ENCODE peak calls at places on chromosomes 13 and 19, in ten cellular contexts. I, X, Q, O, Z, Y, E, C, K and J are unnamed samples.

GRCh38 chr13:111280226-111280625 is 40.2 kb upstream of the TEX29 start:
- DNase-seq in I (no peak), X (no peak), Q (no peak), O (no peak), Z (no peak), Y (no peak), E (no peak), C (no peak), K (no peak), J (no peak)

GRCh38 chr19:41906916-41907680 is 21.2 kb downstream of the ERFL start:
- DNase-seq in I (no peak), X (no peak), Q (no peak), O (no peak), Z (no peak), Y (no peak), E (no peak), C (no peak), K (no peak), J (no peak)

GRCh38 chr13:48975101-48975925 is at the start of gene FNDC3A:
- DNase-seq in I (peak), X (peak), Q (peak), O (peak), Z (peak), Y (peak), E (peak), C (peak), K (no peak), J (peak)

GRCh38 chr13:98563071-98563470 is 13.8 kb downstream of the STK24 start:
- DNase-seq in I (no peak), X (no peak), Q (no peak), O (no peak), Z (peak), Y (no peak), E (no peak), C (no peak), K (no peak), J (no peak)

GRCh38 chr13:50682966-50683365 is 160.5 kb downstream of the DLEU7 start:
- DNase-seq in I (no peak), X (no peak), Q (no peak), O (no peak), Z (no peak), Y (no peak), E (no peak), C (no peak), K (no peak), J (no peak)

GRCh38 chr13:106637519-106637918 is 69.6 kb upstream of the ARGLU1 start:
- DNase-seq in I (no peak), X (no peak), Q (no peak), O (no peak), Z (no peak), Y (no peak), E (no peak), C (no peak), K (no peak), J (no peak)

GRCh38 chr13:83536941-83537340 is 345.3 kb downstream of the SLITRK1 start:
- DNase-seq in I (no peak), X (no peak), Q (no peak), O (no peak), Z (no peak), Y (no peak), E (no peak), C (no peak), K (no peak), J (no peak)

GRCh38 chr13:40665061-40665753 is 1.2 kb downstream of the FOXO1 start:
- DNase-seq in I (peak), X (no peak), Q (peak), O (peak), Z (peak), Y (no peak), E (no peak), C (no peak), K (no peak), J (peak)

GRCh38 chr13:30679483-30680330 is 55.6 kb upstream of the ALOX5AP start:
- DNase-seq in I (no peak), X (peak), Q (no peak), O (no peak), Z (peak), Y (peak), E (no peak), C (peak), K (no peak), J (no peak)

GRCh38 chr13:98664047-98664446 is 87.1 kb upstream of the STK24 start:
- DNase-seq in I (no peak), X (peak), Q (peak), O (no peak), Z (no peak), Y (no peak), E (no peak), C (peak), K (no peak), J (no peak)

GRCh38 chr19:11506101-11506555 is 489 bp upstream of the ZNF653 start:
- DNase-seq in I (no peak), X (no peak), Q (no peak), O (peak), Z (no peak), Y (no peak), E (no peak), C (no peak), K (no peak), J (no peak)

GRCh38 chr13:27728271-27728670 is 64.0 kb upstream of the GSX1 start:
- DNase-seq in I (peak), X (no peak), Q (no peak), O (no peak), Z (no peak), Y (no peak), E (no peak), C (no peak), K (no peak), J (no peak)

GRCh38 chr13:36174923-36175322 is 39.4 kb downstream of the SOHLH2 start:
- DNase-seq in I (no peak), X (no peak), Q (no peak), O (no peak), Z (no peak), Y (no peak), E (no peak), C (no peak), K (no peak), J (no peak)

GRCh38 chr19:42316223-42317211 is 3.4 kb downstream of the TMEM145 start:
- DNase-seq in I (no peak), X (peak), Q (no peak), O (no peak), Z (peak), Y (peak), E (no peak), C (no peak), K (no peak), J (no peak)

GRCh38 chr13:46071590-46072249 is 19.2 kb upstream of the ZC3H13 start:
- DNase-seq in I (no peak), X (no peak), Q (no peak), O (no peak), Z (peak), Y (peak), E (no peak), C (no peak), K (no peak), J (no peak)
- TF ChIP-seq CTCF in I (no peak), X (no peak), Q (no peak), O (no peak), Z (peak), Y (peak), E (no peak), C (no peak), K (no peak), J (no peak)

GRCh38 chr19:45444318-45445041 is 20.8 kb upstream of the ERCC1 start:
- DNase-seq in I (peak), X (peak), Q (peak), O (peak), Z (peak), Y (peak), E (peak), C (peak), K (no peak), J (peak)
- TF ChIP-seq CTCF in I (no peak), X (no peak), Q (no peak), O (no peak), Z (no peak), Y (peak), E (no peak), C (no peak), K (no peak), J (no peak)

GRCh38 chr13:91576590-91576989 is 178.2 kb downstream of the GPC5 start:
- DNase-seq in I (peak), X (no peak), Q (no peak), O (no peak), Z (peak), Y (peak), E (no peak), C (no peak), K (no peak), J (no peak)
- TF ChIP-seq CTCF in I (peak), X (no peak), Q (peak), O (no peak), Z (peak), Y (peak), E (no peak), C (peak), K (no peak), J (no peak)

GRCh38 chr19:6769006-6769637 is 1.9 kb upstream of the SH2D3A start:
- DNase-seq in I (no peak), X (peak), Q (no peak), O (no peak), Z (peak), Y (no peak), E (no peak), C (no peak), K (no peak), J (no peak)
- TF ChIP-seq CTCF in I (peak), X (peak), Q (no peak), O (peak), Z (peak), Y (peak), E (no peak), C (peak), K (no peak), J (no peak)

GRCh38 chr13:71017607-71018006 is 849.4 kb downstream of the DACH1 start:
- DNase-seq in I (no peak), X (no peak), Q (no peak), O (no peak), Z (no peak), Y (no peak), E (no peak), C (no peak), K (no peak), J (no peak)
- TF ChIP-seq CTCF in I (no peak), X (no peak), Q (no peak), O (no peak), Z (no peak), Y (peak), E (no peak), C (no peak), K (no peak), J (no peak)

GRCh38 chr19:54674021-54674617 is 11.3 kb downstream of the LILRB4 start:
- DNase-seq in I (no peak), X (peak), Q (no peak), O (no peak), Z (peak), Y (peak), E (no peak), C (no peak), K (no peak), J (no peak)
- TF ChIP-seq CTCF in I (peak), X (peak), Q (peak), O (peak), Z (peak), Y (peak), E (no peak), C (peak), K (peak), J (peak)

GRCh38 chr19:29285878-29286277 is 72.9 kb upstream of the UQCRFS1 start:
- DNase-seq in I (peak), X (no peak), Q (no peak), O (no peak), Z (no peak), Y (no peak), E (no peak), C (no peak), K (no peak), J (no peak)
- TF ChIP-seq CTCF in I (peak), X (peak), Q (no peak), O (peak), Z (peak), Y (peak), E (no peak), C (no peak), K (no peak), J (no peak)

DNA sequence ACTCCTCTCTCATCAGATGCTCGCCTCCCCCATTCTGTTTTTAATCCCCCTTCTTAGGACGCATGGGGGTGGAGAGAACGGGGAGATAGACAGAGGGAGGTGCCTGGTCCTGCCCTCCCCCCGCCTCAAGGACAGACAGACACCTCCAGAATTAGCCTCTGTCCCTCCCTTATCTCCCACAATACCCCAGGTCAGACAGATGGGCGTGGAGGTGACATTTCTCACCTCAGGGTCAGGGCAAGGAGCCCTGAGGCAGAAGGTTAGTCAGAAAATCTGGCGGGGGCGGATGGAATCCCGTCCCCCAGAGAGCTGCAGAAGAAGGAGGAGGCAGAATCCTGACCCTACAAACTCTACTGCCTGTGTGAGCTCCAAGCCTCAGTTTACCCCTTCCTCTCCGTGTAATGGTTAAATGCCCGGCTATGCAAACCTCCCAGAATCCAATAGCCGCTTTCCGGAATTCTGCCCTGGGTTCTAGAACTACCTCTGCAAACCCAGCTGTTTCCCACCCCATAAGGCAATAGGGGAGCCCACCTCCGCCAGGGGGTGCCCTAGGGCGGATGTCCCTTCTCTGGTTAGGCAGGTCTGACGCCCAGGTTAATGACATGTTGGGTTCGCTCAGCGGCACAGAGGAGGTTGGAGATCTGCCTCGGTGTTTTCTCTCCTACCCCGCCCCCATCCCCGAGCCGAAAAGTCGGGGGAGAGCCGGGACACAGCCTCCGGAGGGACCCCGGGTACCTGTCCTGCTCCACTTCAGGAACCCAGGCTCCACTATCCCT is 900 bp downstream of the PPP1R13L start:
- DNase-seq in I (peak), X (peak), Q (no peak), O (peak), Z (peak), Y (peak), E (peak), C (peak), K (no peak), J (peak)
- TF ChIP-seq CTCF in I (peak), X (peak), Q (peak), O (peak), Z (peak), Y (peak), E (no peak), C (peak), K (peak), J (peak)

DNA sequence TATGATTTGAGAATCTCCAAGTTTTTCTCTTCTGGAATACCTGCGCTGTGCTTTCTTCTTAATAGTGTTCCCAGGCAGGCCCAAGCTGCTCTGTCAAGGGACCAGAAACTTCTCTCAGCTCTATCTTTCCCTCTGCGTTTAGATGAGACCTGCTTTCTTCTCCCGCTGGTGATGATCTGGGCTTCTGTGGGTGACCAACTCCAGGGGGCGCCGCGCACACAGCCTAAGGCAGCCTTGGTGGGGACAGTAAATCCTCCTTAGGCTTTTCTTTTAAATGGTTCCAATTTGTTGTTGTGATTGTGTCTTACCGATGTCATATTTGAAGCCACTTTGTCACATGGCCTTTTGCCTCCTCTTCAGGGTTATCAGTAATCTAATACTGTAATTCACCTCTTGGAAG is 439.4 kb upstream of the KLF12 start:
- DNase-seq in I (no peak), X (no peak), Q (no peak), O (peak), Z (no peak), Y (peak), E (no peak), C (no peak), K (no peak), J (no peak)
- TF ChIP-seq CTCF in I (no peak), X (no peak), Q (no peak), O (peak), Z (peak), Y (peak), E (no peak), C (peak), K (peak), J (no peak)

GRCh38 chr19:13583114-13583513 is 76.8 kb upstream of the CACNA1A start:
- DNase-seq in I (no peak), X (no peak), Q (no peak), O (no peak), Z (no peak), Y (no peak), E (no peak), C (no peak), K (no peak), J (no peak)

GRCh38 chr19:13576726-13577125 is 70.4 kb upstream of the CACNA1A start:
- DNase-seq in I (no peak), X (no peak), Q (no peak), O (no peak), Z (no peak), Y (no peak), E (no peak), C (no peak), K (no peak), J (no peak)

GRCh38 chr19:13583753-13584152 is 77.5 kb upstream of the CACNA1A start:
- DNase-seq in I (no peak), X (no peak), Q (no peak), O (no peak), Z (no peak), Y (no peak), E (no peak), C (no peak), K (no peak), J (no peak)

GRCh38 chr19:13574933-13575332 is 68.7 kb upstream of the CACNA1A start:
- DNase-seq in I (peak), X (peak), Q (no peak), O (no peak), Z (no peak), Y (peak), E (no peak), C (no peak), K (no peak), J (no peak)

DNA sequence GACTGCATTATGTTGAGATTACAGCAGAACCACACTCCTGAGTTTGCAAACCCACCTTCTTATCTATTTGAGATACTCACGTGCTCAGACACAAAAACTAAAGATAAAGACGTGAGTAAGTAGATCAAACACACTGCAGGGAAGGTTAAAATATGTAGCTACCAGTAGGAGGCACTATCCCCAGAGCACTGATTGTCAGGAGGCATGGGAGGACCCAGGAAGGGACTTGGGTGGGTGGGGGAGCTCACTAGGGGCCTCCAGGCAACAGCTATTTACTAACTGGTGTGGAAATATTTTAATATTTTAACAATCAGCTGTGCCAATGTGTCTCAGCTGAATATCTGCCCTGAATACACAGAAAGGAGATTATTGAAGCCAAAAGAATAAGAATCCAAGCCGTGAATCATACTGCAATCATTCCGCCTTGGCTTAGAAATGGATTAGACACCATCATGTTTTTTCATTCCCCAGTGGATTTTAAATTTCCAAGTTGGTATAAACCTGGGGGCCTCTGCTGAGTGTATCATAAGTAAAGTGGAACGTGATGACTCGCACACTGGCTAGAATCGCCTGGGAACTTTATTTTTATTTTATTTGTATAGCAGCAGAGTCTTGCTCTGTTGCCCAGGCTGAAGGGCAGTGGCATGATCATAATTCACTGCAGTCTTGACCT is 73.2 kb upstream of the CACNA1A start:
- DNase-seq in I (no peak), X (peak), Q (peak), O (no peak), Z (no peak), Y (no peak), E (no peak), C (no peak), K (peak), J (no peak)
- TF ChIP-seq CTCF in I (no peak), X (peak), Q (no peak), O (no peak), Z (no peak), Y (no peak), E (no peak), C (no peak), K (no peak), J (no peak)